ENCODE peak calls at places on chromosomes 5 and 9, in seven cellular contexts. M is BJ, I is psoas muscle, X is osteoblast, U is mucosa of descending colon, C is WERI-Rb-1, V is kidney. D is an unnamed sample.

GRCh38 chr5:111848374-111848914 is 91.5 kb upstream of the NREP start:
- DNase-seq in M (no peak), U (no peak), X (no peak), C (no peak), V (no peak), I (no peak), D (no peak)

GRCh38 chr5:155082401-155082800 is 68.8 kb downstream of the KIF4B start:
- DNase-seq in X (no peak), I (no peak), C (no peak), V (no peak), U (no peak), M (peak; percentile 34), D (no peak)

GRCh38 chr5:68845121-68845520 is 248.7 kb upstream of the SLC30A5 start:
- DNase-seq in C (no peak), M (no peak), X (no peak), V (no peak), U (no peak), I (no peak), D (no peak)

GRCh38 chr5:97111612-97112011 is 30.8 kb downstream of the LIX1 start:
- DNase-seq in C (no peak), X (no peak), U (peak; percentile 76), M (no peak), I (no peak), V (no peak), D (no peak)

GRCh38 chr9:97508852-97509251 is 7.4 kb downstream of the TMOD1 start:
- DNase-seq in M (no peak), C (no peak), U (no peak), I (no peak), V (no peak), X (no peak), D (no peak)

GRCh38 chr5:50889790-50890189 is 223.4 kb downstream of the PARP8 start:
- DNase-seq in X (no peak), U (no peak), I (no peak), V (no peak), C (no peak), M (no peak), D (no peak)

GRCh38 chr5:14447958-14448881 is 133.4 kb upstream of the OTULINL start:
- DNase-seq in V (peak; percentile 77), M (no peak), U (peak; percentile 40), I (no peak), C (no peak), X (no peak), D (no peak)

GRCh38 chr9:113511856-113512761 is 48.6 kb downstream of the RGS3 start:
- DNase-seq in X (peak; percentile 91), I (no peak), U (peak; percentile 49), C (peak; percentile 91), V (no peak), M (no peak), D (no peak)

GRCh38 chr9:96219615-96220257 is 82.2 kb downstream of the HSD17B3 start:
- DNase-seq in V (peak; percentile 81), M (no peak), C (peak; percentile 55), I (peak; percentile 78), X (no peak), U (peak; percentile 28), D (no peak)

GRCh38 chr9:133102190-133103021 is 18.6 kb downstream of the RALGDS start:
- DNase-seq in I (no peak), C (no peak), M (no peak), U (no peak), V (peak; percentile 43), X (peak; percentile 80), D (peak; percentile 61)

GRCh38 chr5:131563434-131564228 is 71.4 kb downstream of the RAPGEF6 start:
- DNase-seq in X (no peak), C (no peak), I (no peak), M (no peak), V (no peak), U (no peak), D (no peak)

GRCh38 chr9:116345393-116345792 is 191.8 kb downstream of the PAPPA start:
- DNase-seq in V (no peak), M (no peak), I (no peak), U (no peak), C (no peak), X (no peak), D (no peak)

GRCh38 chr9:133421615-133422542 is at the start of gene ADAMTS13:
- DNase-seq in U (no peak), M (no peak), X (peak; percentile 82), I (no peak), C (peak; percentile 53), V (no peak), D (no peak)

GRCh38 chr5:39076757-39077475 is 2.7 kb upstream of the RICTOR start:
- DNase-seq in M (no peak), C (no peak), U (no peak), X (peak; percentile 71), I (no peak), V (no peak), D (no peak)

GRCh38 chr9:115808108-115808507 is 345.5 kb upstream of the PAPPA start:
- DNase-seq in U (no peak), M (no peak), X (no peak), V (no peak), I (no peak), C (no peak), D (no peak)

GRCh38 chr9:78288214-78288892 is 8.6 kb upstream of the PSAT1 start:
- DNase-seq in V (no peak), U (no peak), M (no peak), X (no peak), C (no peak), I (no peak), D (peak; percentile 75)

GRCh38 chr5:61964199-61964598 is 341.8 kb upstream of the KIF2A start:
- DNase-seq in X (no peak), M (peak; percentile 4), V (no peak), I (no peak), C (no peak), U (no peak), D (no peak)

GRCh38 chr5:137598341-137598740 is 99.2 kb upstream of the SPOCK1 start:
- DNase-seq in X (no peak), I (no peak), V (no peak), U (no peak), C (no peak), M (no peak), D (no peak)

GRCh38 chr9:89743216-89743575 is 138.4 kb downstream of the GADD45G start:
- DNase-seq in U (no peak), C (no peak), X (no peak), I (no peak), M (no peak), V (peak; percentile 29), D (no peak)

GRCh38 chr5:129271309-129271708 is 176.8 kb downstream of the ISOC1 start:
- DNase-seq in M (no peak), X (no peak), C (peak; percentile 13), V (no peak), I (no peak), U (no peak), D (no peak)
- TF ChIP-seq CTCF in M (no peak), X (no peak), C (peak; percentile 55), V (no peak), I (no peak), U (no peak), D (peak; percentile 36)

GRCh38 chr5:67211926-67212325 is 15.3 kb upstream of the CD180 start:
- DNase-seq in U (no peak), M (peak; percentile 42), V (no peak), I (no peak), C (no peak), X (peak; percentile 49), D (no peak)

GRCh38 chr5:67215592-67216471 is 19.2 kb upstream of the CD180 start:
- DNase-seq in C (no peak), M (no peak), U (peak; percentile 84), X (peak; percentile 75), I (peak; percentile 68), V (peak; percentile 95), D (no peak)

GRCh38 chr5:67214036-67214435 is 17.4 kb upstream of the CD180 start:
- DNase-seq in I (no peak), U (no peak), C (no peak), V (no peak), M (no peak), X (peak; percentile 69), D (no peak)

GRCh38 chr5:67209141-67209771 is 12.7 kb upstream of the CD180 start:
- DNase-seq in I (no peak), C (peak; percentile 67), V (no peak), U (peak; percentile 92), X (peak; percentile 82), M (no peak), D (no peak)

GRCh38 chr5:67214713-67215591 is 18.4 kb upstream of the CD180 start:
- DNase-seq in M (no peak), X (no peak), V (no peak), C (no peak), U (peak; percentile 77), I (no peak), D (no peak)
- H3K4me3 ChIP-seq in M (no peak overlapping the region), X (no peak overlapping the region), V (peak overlapping the region; percentile 44), C (no peak overlapping the region), U (no peak overlapping the region), I (no peak overlapping the region), D (no peak overlapping the region)

GRCh38 chr9:111443454-111443853 is 40.7 kb downstream of the ECPAS start:
- DNase-seq in I (no peak), U (no peak), X (no peak), C (no peak), M (no peak), V (no peak), D (no peak)
- TF ChIP-seq CTCF in I (no peak), U (no peak), X (no peak), C (no peak), M (no peak), V (no peak), D (no peak)

GRCh38 chr5:167577616-167578015 is 713.8 kb upstream of the WWC1 start:
- DNase-seq in U (no peak), I (no peak), V (no peak), M (no peak), X (no peak), C (no peak), D (no peak)
- H3K4me3 ChIP-seq in U (no peak overlapping the region), I (no peak overlapping the region), V (no peak overlapping the region), M (no peak overlapping the region), X (no peak overlapping the region), C (no peak overlapping the region), D (no peak overlapping the region)

GRCh38 chr9:7094052-7094451 is 336.3 kb downstream of the KDM4C start:
- DNase-seq in I (no peak), M (no peak), U (peak; percentile 54), C (peak; percentile 11), V (no peak), X (peak; percentile 35), D (no peak)
- TF ChIP-seq CTCF in I (peak; percentile 60), M (peak; percentile 33), U (peak; percentile 15), C (peak; percentile 24), V (peak; percentile 17), X (peak; percentile 27), D (peak; percentile 49)